ENCODE peak calls at places on chromosomes 1 and 21, in five cellular contexts. T is mucosa of descending colon, F is foreskin fibroblast, X is choroid plexus epithelial cell, O is fibroblast of pulmonary artery. U is an unnamed sample.

GRCh38 chr1:56378376-56379070 is 200.8 kb downstream of the PLPP3 start:
- DNase-seq in X (no peak), T (no peak), O (no peak), F (no peak), U (no peak)

GRCh38 chr1:223844962-223845809 is 561 bp downstream of the TP53BP2 start:
- DNase-seq in O (peak), T (peak), X (peak), F (peak), U (peak)

GRCh38 chr1:39701092-39701460 is 9.8 kb upstream of the HPCAL4 start:
- DNase-seq in F (no peak), T (no peak), O (peak), X (peak), U (no peak)

GRCh38 chr1:156480411-156481192 is 20.0 kb downstream of the MEF2D start:
- DNase-seq in F (no peak), T (peak), O (no peak), X (peak), U (no peak)

GRCh38 chr1:26225033-26225831 is 8.8 kb upstream of the CEP85 start:
- DNase-seq in F (no peak), X (peak), T (peak), O (peak), U (peak)

GRCh38 chr21:45747802-45748445 is 104.4 kb downstream of the PCBP3 start:
- DNase-seq in O (peak), X (no peak), T (no peak), F (peak), U (no peak)

GRCh38 chr1:11898831-11899467 is 27.3 kb downstream of the KIAA2013 start:
- DNase-seq in F (no peak), X (no peak), T (no peak), O (no peak), U (no peak)

GRCh38 chr1:111217183-111217910 is 10.2 kb upstream of the CHI3L2 start:
- DNase-seq in X (no peak), T (no peak), O (no peak), F (no peak), U (no peak)

GRCh38 chr1:157087030-157087429 is 12.6 kb downstream of the ETV3L start:
- DNase-seq in F (no peak), O (no peak), T (no peak), X (no peak), U (peak)

GRCh38 chr1:68359045-68359444 is 90.7 kb downstream of the RPE65 start:
- DNase-seq in O (peak), F (peak), T (no peak), X (no peak), U (no peak)

DNA sequence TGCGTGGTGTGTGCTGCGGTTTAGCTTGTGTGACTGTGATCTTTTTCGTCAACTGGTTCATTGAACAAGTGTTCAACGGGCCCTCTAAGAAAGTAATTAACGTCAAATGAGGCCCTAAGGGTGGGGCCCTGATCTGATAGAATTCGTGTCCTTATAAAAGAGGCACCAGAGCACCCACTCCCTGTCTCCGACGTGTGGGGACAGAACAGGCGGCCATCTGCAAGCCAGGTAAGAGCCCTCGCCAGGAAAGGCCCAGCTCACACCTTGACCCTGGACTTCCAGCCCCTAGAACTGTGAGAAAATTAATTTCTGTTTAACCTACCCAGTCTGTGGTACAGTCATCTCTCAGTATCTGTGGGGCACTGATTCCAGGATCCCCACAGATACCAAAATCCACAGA is 20.4 kb upstream of the SAMD11 start:
- DNase-seq in F (no peak), X (no peak), T (no peak), O (no peak), U (no peak)
- H3K4me3 ChIP-seq in F (no peak), X (no peak), T (no peak), O (no peak), U (no peak)

GRCh38 chr1:24323281-24323680 is 4.1 kb downstream of the GRHL3 start:
- DNase-seq in O (no peak), T (no peak), F (no peak), X (no peak), U (no peak)
- H3K4me3 ChIP-seq in O (no peak), T (no peak), F (no peak), X (no peak), U (no peak)

DNA sequence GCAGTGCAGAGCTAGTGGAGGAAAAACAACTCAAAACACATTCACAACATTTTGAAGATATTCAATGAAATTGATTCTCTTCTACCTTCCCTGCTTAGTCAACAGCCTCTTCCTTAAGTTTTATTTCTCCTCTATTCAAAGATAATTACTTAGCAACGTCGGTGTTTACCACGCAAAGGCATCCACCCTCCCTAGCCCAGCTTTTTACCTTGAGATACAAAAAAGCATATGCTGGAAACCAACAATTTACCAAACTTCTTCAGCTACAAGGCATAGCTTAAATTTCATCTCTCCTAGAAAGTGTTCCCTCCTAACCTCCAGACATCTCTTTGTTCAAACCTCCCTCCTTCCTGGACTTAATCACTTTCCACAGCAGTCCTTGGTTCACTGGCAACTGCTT is 102.8 kb upstream of the SOD1 start:
- DNase-seq in F (no peak), X (no peak), O (no peak), T (no peak), U (no peak)
- H3K4me3 ChIP-seq in F (no peak), X (no peak), O (no peak), T (no peak), U (no peak)

GRCh38 chr1:9690440-9691107 is 39.0 kb downstream of the PIK3CD start:
- DNase-seq in X (no peak), T (no peak), F (no peak), O (no peak), U (no peak)
- H3K4me3 ChIP-seq in X (peak), T (no peak), F (peak), O (peak), U (no peak)

DNA sequence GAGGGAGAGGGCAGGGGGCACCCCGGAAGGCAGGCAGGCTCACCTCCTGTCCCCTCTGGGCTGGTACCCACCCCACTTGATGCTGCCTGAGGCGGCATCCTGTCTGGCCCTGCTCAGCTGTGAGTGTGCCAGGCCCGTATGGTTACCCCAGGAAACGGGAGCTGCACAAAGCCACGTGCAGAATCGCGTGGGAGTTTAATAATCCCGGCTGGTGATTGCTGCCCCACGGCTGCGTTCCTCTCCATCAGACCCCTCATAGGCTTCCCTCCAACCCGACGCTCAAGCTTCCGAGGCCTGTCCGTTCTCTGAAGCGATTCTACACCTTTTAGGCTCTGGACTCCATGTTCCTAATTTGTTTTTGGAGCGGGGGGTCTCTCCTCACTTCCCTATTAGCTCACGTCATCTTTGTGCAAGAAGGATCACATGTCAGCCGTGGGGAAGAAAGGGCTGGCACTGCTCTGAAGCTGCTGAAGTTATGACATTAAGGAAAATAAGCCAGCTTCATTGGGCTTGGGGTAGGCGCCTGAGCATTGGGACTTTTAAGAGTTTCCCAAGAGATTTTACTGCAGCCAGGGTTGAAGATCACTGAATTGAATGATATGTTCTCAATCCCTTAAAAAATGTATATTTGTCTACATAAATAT is 1.1 kb upstream of the B3GALT5 start:
- DNase-seq in T (no peak), O (no peak), F (no peak), X (peak), U (no peak)
- H3K4me3 ChIP-seq in T (no peak), O (no peak), F (no peak), X (peak), U (peak)

GRCh38 chr1:29121516-29121937 is 2.2 kb downstream of the TMEM200B start:
- DNase-seq in O (no peak), T (no peak), X (no peak), F (no peak), U (no peak)

GRCh38 chr1:29121951-29122661 is 1.6 kb downstream of the TMEM200B start:
- DNase-seq in O (peak), F (no peak), T (no peak), X (peak), U (no peak)

GRCh38 chr1:29122987-29123870 is 474 bp downstream of the TMEM200B start:
- DNase-seq in X (peak), F (no peak), O (peak), T (no peak), U (no peak)

GRCh38 chr1:29123871-29124365 is at the start of gene TMEM200B:
- DNase-seq in X (no peak), F (no peak), T (no peak), O (no peak), U (no peak)

DNA sequence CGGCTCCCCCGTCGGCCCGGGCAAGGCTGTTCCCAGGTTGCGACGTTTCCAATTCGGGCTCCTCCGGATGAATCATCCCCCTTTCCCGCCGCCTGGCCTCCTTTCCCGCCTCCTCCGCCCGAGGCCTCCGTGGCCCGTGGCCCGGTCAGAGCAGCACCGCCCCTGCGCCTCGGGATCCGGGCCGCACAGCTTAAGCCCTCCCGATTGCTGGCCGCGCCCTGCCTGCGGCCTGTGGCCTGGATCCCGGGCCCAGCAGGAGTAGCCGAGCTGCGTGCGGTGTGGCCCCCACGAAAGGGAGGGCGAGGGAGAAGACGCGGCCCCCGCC is 1.1 kb downstream of the TMEM200B start:
- DNase-seq in F (peak), T (peak), X (peak), O (peak), U (peak)
- H3K4me3 ChIP-seq in F (peak), T (no peak), X (peak), O (peak), U (peak)

U was measured in colonic mucosa.